ENCODE peak calls at places on chromosomes 5 and 9, in five cellular contexts. V, O, R, Y and I are unnamed samples.

GRCh38 chr5:97019435-97020117 is 83.7 kb downstream of the LNPEP start:
- DNase-seq in R (no peak), Y (no peak), O (no peak), V (no peak), I (no peak)

GRCh38 chr5:84635235-84636055 is 250.8 kb upstream of the EDIL3 start:
- DNase-seq in V (no peak), O (no peak), R (no peak), Y (no peak), I (no peak)

GRCh38 chr9:124489974-124490373 is 17.2 kb downstream of the NR5A1 start:
- DNase-seq in O (no peak), V (no peak), R (no peak), Y (no peak), I (no peak)

GRCh38 chr5:71705416-71705815 is 13.7 kb upstream of the CARTPT start:
- DNase-seq in V (no peak), O (no peak), Y (no peak), R (no peak), I (no peak)

GRCh38 chr9:130806388-130806716 is 28.7 kb upstream of the ABL1 start:
- DNase-seq in V (no peak), R (no peak), Y (no peak), O (no peak), I (no peak)

GRCh38 chr5:60066502-60066901 is 173.0 kb upstream of the PDE4D start:
- DNase-seq in R (peak), V (no peak), Y (no peak), O (no peak), I (no peak)

GRCh38 chr9:101716629-101717028 is 21.8 kb downstream of the GRIN3A start:
- DNase-seq in V (no peak), R (no peak), O (no peak), Y (no peak), I (no peak)

GRCh38 chr5:178644826-178645545 is 18.1 kb upstream of the CLK4 start:
- DNase-seq in Y (no peak), V (no peak), R (peak), O (no peak), I (peak)

GRCh38 chr5:173395257-173395932 is 67.2 kb upstream of the STC2 start:
- DNase-seq in Y (no peak), V (no peak), O (no peak), R (peak), I (peak)

GRCh38 chr5:137383909-137384308 is 115.2 kb downstream of the SPOCK1 start:
- DNase-seq in Y (no peak), R (no peak), V (no peak), O (no peak), I (no peak)

GRCh38 chr5:59178482-59178881 is 595.6 kb downstream of the RAB3C start:
- DNase-seq in O (no peak), V (no peak), Y (no peak), R (no peak), I (no peak)

GRCh38 chr5:96143450-96143849 is 181.8 kb upstream of the ELL2 start:
- DNase-seq in R (no peak), Y (no peak), O (no peak), V (no peak), I (no peak)

GRCh38 chr9:36328798-36329411 is 70.7 kb upstream of the GNE start:
- DNase-seq in O (peak), R (peak), Y (no peak), V (peak), I (peak)

GRCh38 chr5:102119252-102119651 is 176.8 kb downstream of the SLCO4C1 start:
- DNase-seq in R (no peak), O (no peak), V (no peak), Y (no peak), I (no peak)

GRCh38 chr5:1014346-1014745 is 5.7 kb downstream of the NKD2 start:
- DNase-seq in Y (no peak), O (no peak), V (no peak), R (no peak), I (no peak)